ENCODE peak calls at places on chromosomes 3 and 15, in four cellular contexts. C is heart left ventricle, I is right cardiac atrium, Z is fibroblast of lung. V is an unnamed sample.

GRCh38 chr3:3603351-3603750 is 195.9 kb upstream of the LRRN1 start:
- DNase-seq in C (no peak), Z (no peak), I (no peak), V (no peak)

GRCh38 chr3:66353039-66353438 is 132.2 kb downstream of the SLC25A26 start:
- DNase-seq in I (no peak), Z (no peak), C (no peak), V (no peak)

GRCh38 chr3:46829699-46830208 is 33.5 kb downstream of the MYL3 start:
- DNase-seq in C (no peak), Z (no peak), I (no peak), V (no peak)

GRCh38 chr3:154888386-154888785 is 191.7 kb upstream of the MME start:
- DNase-seq in Z (no peak), I (no peak), C (no peak), V (no peak)

GRCh38 chr15:68373028-68373427 is 58.9 kb downstream of the ITGA11 start:
- DNase-seq in Z (no peak), I (no peak), C (no peak), V (no peak)

GRCh38 chr3:120331071-120331470 is 18.1 kb downstream of the LRRC58 start:
- DNase-seq in Z (no peak), I (no peak), C (no peak), V (no peak)

GRCh38 chr15:57135800-57136199 is 217.4 kb downstream of the TCF12 start:
- DNase-seq in I (no peak), C (no peak), Z (no peak), V (no peak)

GRCh38 chr3:57227930-57228733 is 603 bp downstream of the APPL1 start:
- DNase-seq in I (peak), Z (peak), C (peak), V (no peak)

GRCh38 chr3:107619549-107619948 is 96.8 kb downstream of the BBX start:
- DNase-seq in C (no peak), Z (no peak), I (no peak), V (no peak)

GRCh38 chr3:105431171-105431570 is 64.5 kb downstream of the ALCAM start:
- DNase-seq in C (no peak), Z (no peak), I (no peak), V (no peak)

GRCh38 chr15:79172032-79172481 is 81.5 kb upstream of the RASGRF1 start:
- DNase-seq in I (no peak), C (no peak), Z (no peak), V (no peak)

GRCh38 chr3:17195856-17196604 is 311.3 kb downstream of the PLCL2 start:
- DNase-seq in C (no peak), Z (peak), I (no peak), V (no peak)
- H3K4me3 ChIP-seq in C (no peak), Z (no peak), I (no peak), V (no peak)

GRCh38 chr3:50260942-50261441 is 8.0 kb upstream of the SEMA3B start:
- DNase-seq in I (no peak), C (no peak), Z (no peak), V (no peak)

GRCh38 chr3:50262778-50263177 is 6.2 kb upstream of the SEMA3B start:
- DNase-seq in C (no peak), Z (no peak), I (no peak), V (no peak)

GRCh38 chr3:50259432-50260026 is 9.4 kb upstream of the SEMA3B start:
- DNase-seq in I (no peak), C (no peak), Z (no peak), V (no peak)

GRCh38 chr3:50260027-50260941 is 8.7 kb upstream of the SEMA3B start:
- DNase-seq in Z (peak), C (peak), I (peak), V (peak)

DNA sequence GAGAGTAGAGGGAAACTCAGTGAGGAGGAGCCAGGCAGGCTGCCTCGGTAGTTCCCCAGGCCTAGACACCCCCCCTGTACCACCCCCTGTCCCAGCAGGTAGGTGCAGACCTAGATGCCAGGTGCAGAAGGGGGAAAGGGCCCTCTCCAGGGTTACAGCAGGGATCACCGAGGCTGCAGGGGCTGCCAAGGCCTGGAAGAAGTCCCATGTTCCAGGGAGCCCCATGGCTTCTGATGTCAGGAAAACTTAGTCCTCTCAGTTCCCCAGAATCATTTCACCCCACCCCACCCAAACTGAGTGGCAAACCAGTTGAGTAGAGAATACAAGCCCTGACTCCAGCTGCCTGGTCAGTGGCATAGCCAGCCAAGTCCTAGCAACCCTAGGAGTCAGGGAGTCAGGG is 7.4 kb upstream of the SEMA3B start:
- DNase-seq in I (no peak), C (no peak), Z (no peak), V (no peak)
- H3K4me3 ChIP-seq in I (no peak), C (peak), Z (no peak), V (no peak)

GRCh38 chr3:71121429-71122167 is 461.9 kb downstream of the FOXP1 start:
- DNase-seq in I (no peak), Z (no peak), C (peak), V (no peak)
- H3K4me3 ChIP-seq in I (no peak), Z (no peak), C (no peak), V (no peak)

DNA sequence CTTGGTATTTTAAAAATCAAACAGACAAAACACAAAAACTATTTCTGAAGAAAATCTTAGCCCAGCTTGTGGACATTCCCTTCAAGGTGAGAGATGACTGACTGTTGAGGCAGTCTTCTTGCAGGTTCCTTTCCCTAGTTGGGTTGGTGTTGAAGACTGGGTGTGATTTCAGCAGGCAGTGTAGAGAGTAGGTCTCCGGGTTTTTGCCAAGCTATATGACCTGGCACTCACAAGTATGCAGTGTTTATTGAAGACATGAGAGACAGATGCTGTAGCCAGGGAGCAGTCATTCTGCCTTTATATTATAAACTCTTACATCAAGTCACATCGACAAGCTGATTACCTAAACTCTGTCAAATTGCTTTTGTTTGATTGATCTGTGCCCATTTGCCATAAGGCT is 17.5 kb downstream of the SENP8 start:
- DNase-seq in I (no peak), Z (no peak), C (no peak), V (no peak)
- H3K4me3 ChIP-seq in I (no peak), Z (no peak), C (no peak), V (no peak)

DNA sequence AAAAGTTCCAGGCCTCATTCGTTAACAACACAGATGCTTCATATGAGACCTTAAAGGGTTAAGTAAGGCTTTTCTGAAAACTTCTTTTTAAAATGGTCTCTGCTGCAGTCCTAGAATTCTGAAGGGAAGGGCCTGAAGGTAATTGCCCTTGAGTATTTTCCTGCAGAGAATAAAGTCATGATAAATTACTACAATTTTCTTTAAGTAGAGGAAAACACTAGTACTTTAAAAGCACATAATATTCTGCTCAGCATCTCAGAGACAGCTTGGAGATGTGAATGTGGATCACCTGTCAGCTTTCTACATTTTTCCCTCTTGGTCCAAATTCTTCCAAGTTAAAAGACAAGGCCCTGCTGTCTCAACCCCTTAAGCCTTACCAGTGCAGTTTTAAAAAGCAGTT is 419.5 kb downstream of the MFSD1 start:
- DNase-seq in Z (no peak), I (no peak), C (no peak), V (no peak)
- H3K4me3 ChIP-seq in Z (no peak), I (no peak), C (no peak), V (no peak)

DNA sequence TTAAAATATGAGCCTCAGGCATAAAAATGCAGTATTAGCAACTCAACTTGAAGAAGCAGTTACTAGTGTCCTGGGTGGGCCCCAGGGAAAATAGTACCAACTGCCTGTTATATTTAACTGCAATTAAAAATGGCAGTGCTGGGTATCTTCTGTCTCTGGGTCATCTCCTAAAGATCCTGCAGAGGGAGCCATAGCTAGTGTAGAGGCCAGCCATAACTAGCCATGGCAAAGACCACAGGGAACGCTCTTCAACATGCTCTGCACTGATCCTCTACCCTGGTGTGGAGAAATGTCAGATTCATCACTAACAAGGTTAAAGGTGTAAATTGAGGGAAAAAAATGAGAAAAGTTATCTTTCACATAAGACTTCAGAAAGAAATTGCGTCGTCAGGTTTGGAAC is 181.3 kb downstream of the SNRPN start:
- DNase-seq in C (no peak), Z (peak), I (no peak), V (no peak)
- H3K4me3 ChIP-seq in C (no peak), Z (no peak), I (no peak), V (no peak)

V was measured in skeletal muscle cell.